ENCODE peak calls at places on chromosomes 2 and 18, in ten cellular contexts. F is psoas muscle, L is PC-3, V is pancreas, H is heart left ventricle, W is cardiac muscle cell, B is stomach, Z is breast epithelium, C is upper lobe of left lung, E is OCI-LY7. S is an unnamed sample.

GRCh38 chr2:239025951-239026461 is 178.1 kb downstream of the TWIST2 start:
- DNase-seq in C (no peak), B (no peak), E (no peak), Z (no peak), F (no peak), V (no peak), W (no peak), H (peak; percentile 24), L (no peak), S (no peak)

GRCh38 chr2:114800371-114800770 is 357.9 kb downstream of the DPP10 start:
- DNase-seq in B (no peak), F (no peak), Z (no peak), V (no peak), W (no peak), H (no peak), C (no peak), E (no peak), L (no peak), S (no peak)

GRCh38 chr2:85017436-85018048 is 46.6 kb downstream of the KCMF1 start:
- DNase-seq in E (peak; percentile 9), W (no peak), L (peak; percentile 53), V (no peak), F (no peak), C (no peak), B (no peak), H (no peak), Z (no peak), S (no peak)

GRCh38 chr2:133862400-133862977 is 294.2 kb upstream of the NCKAP5 start:
- DNase-seq in H (no peak), C (no peak), E (no peak), W (no peak), V (no peak), L (peak; percentile 16), Z (no peak), F (no peak), B (no peak), S (no peak)

GRCh38 chr2:196169521-196169920 is 1.9 kb downstream of the STK17B start:
- DNase-seq in H (no peak), F (no peak), B (no peak), W (no peak), Z (no peak), C (no peak), E (no peak), V (no peak), L (peak; percentile 38), S (no peak)

GRCh38 chr2:54429811-54430600 is 26.1 kb upstream of the SPTBN1 start:
- DNase-seq in Z (no peak), F (no peak), C (no peak), E (peak; percentile 13), B (no peak), L (no peak), W (no peak), V (no peak), H (no peak), S (no peak)

GRCh38 chr18:35617865-35618264 is 36.3 kb downstream of the GALNT1 start:
- DNase-seq in F (no peak), V (no peak), C (no peak), E (no peak), Z (no peak), L (no peak), W (no peak), H (no peak), B (no peak), S (no peak)

GRCh38 chr2:118861741-118862140 is 14.3 kb upstream of the EN1 start:
- DNase-seq in E (no peak), L (no peak), W (no peak), Z (no peak), V (no peak), C (no peak), F (no peak), H (no peak), B (no peak), S (no peak)

GRCh38 chr18:7567487-7568425 is 640 bp downstream of the PTPRM start:
- DNase-seq in V (peak; percentile 60), H (peak; percentile 74), B (peak; percentile 52), E (no peak), L (peak; percentile 51), W (peak; percentile 75), Z (peak; percentile 59), F (peak; percentile 81), C (peak; percentile 32), S (no peak)

GRCh38 chr2:15531095-15531854 is 29.9 kb downstream of the NBAS start:
- DNase-seq in E (no peak), W (no peak), L (no peak), B (no peak), C (no peak), H (no peak), Z (no peak), F (no peak), V (no peak), S (no peak)

GRCh38 chr18:33716061-33716683 is 138.2 kb downstream of the ASXL3 start:
- DNase-seq in Z (no peak), F (no peak), L (no peak), W (no peak), B (no peak), C (no peak), E (no peak), H (no peak), V (no peak), S (no peak)

GRCh38 chr18:23494992-23495391 is 8.3 kb upstream of the RMC1 start:
- DNase-seq in W (no peak), C (no peak), V (no peak), Z (no peak), L (peak; percentile 84), H (no peak), F (no peak), E (no peak), B (no peak), S (no peak)

GRCh38 chr2:176502619-176503018 is 233.4 kb downstream of the MTX2 start:
- DNase-seq in H (no peak), V (no peak), L (no peak), F (no peak), Z (no peak), B (no peak), E (no peak), C (no peak), W (no peak), S (no peak)

GRCh38 chr2:24164416-24164973 is 10.4 kb upstream of the FAM228A start:
- DNase-seq in V (no peak), F (no peak), E (peak; percentile 67), B (peak; percentile 30), L (peak; percentile 30), C (peak; percentile 63), W (peak; percentile 18), Z (no peak), H (no peak), S (no peak)

GRCh38 chr2:172900871-172901270 is 165.2 kb downstream of the RAPGEF4 start:
- DNase-seq in V (no peak), B (no peak), F (no peak), Z (no peak), H (no peak), C (no peak), E (no peak), L (no peak), W (no peak), S (no peak)

GRCh38 chr2:151106805-151107490 is 154.7 kb downstream of the RBM43 start:
- DNase-seq in Z (no peak), V (no peak), L (peak; percentile 59), B (no peak), H (no peak), E (no peak), C (no peak), F (no peak), W (no peak), S (no peak)

GRCh38 chr2:628651-629050 is 48.6 kb downstream of the TMEM18 start:
- DNase-seq in L (peak; percentile 94), V (no peak), H (peak; percentile 39), Z (no peak), B (no peak), C (no peak), W (no peak), F (no peak), E (no peak), S (no peak)

GRCh38 chr2:33441235-33441810 is 35.1 kb upstream of the RASGRP3 start:
- DNase-seq in L (peak; percentile 68), H (no peak), V (peak; percentile 7), F (no peak), C (peak; percentile 39), E (peak; percentile 63), B (no peak), Z (no peak), W (peak; percentile 76), S (peak; percentile 80)

GRCh38 chr2:204561771-204562170 is 16.5 kb downstream of the PARD3B start:
- DNase-seq in Z (no peak), L (peak; percentile 89), B (no peak), F (no peak), E (no peak), C (no peak), V (no peak), H (no peak), W (no peak), S (no peak)
- H3K27ac ChIP-seq in Z (no peak overlapping the region), L (peak overlapping the region; percentile 2), B (no peak overlapping the region), F (no peak overlapping the region), E (no peak overlapping the region), C (no peak overlapping the region), V (no peak overlapping the region), H (no peak overlapping the region), W (no peak overlapping the region), S (no peak overlapping the region)

GRCh38 chr2:229273384-229274338 is 2.6 kb upstream of the PID1 start:
- DNase-seq in V (peak; percentile 71), L (peak; percentile 85), B (peak; percentile 31), H (no peak), W (peak; percentile 68), Z (no peak), F (no peak), E (peak; percentile 30), C (peak; percentile 77), S (peak; percentile 77)
- TF ChIP-seq CTCF in V (peak; percentile 76), L (peak; percentile 84), B (peak; percentile 66), H (peak; percentile 81), W (peak; percentile 88), Z (peak; percentile 16), F (peak; percentile 56), E (peak; percentile 84), C (peak; percentile 80), S (peak; percentile 71)

GRCh38 chr2:27687232-27687631 is 23.5 kb downstream of the SLC4A1AP start:
- DNase-seq in W (no peak), F (no peak), L (no peak), Z (no peak), B (no peak), C (no peak), V (no peak), E (no peak), H (no peak), S (no peak)
- H3K36me3 ChIP-seq in W (peaks cover 42% of the 10 kb centered on the region), F (peaks cover 61% of the 10 kb centered on the region), L (peaks cover 34% of the 10 kb centered on the region), Z (no peaks in the 10 kb centered on the region), B (peaks cover 85% of the 10 kb centered on the region), C (peaks cover 10% of the 10 kb centered on the region), V (peaks cover 27% of the 10 kb centered on the region), E (peaks cover 66% of the 10 kb centered on the region), H (peaks cover 91% of the 10 kb centered on the region), S (peaks cover 43% of the 10 kb centered on the region)

DNA sequence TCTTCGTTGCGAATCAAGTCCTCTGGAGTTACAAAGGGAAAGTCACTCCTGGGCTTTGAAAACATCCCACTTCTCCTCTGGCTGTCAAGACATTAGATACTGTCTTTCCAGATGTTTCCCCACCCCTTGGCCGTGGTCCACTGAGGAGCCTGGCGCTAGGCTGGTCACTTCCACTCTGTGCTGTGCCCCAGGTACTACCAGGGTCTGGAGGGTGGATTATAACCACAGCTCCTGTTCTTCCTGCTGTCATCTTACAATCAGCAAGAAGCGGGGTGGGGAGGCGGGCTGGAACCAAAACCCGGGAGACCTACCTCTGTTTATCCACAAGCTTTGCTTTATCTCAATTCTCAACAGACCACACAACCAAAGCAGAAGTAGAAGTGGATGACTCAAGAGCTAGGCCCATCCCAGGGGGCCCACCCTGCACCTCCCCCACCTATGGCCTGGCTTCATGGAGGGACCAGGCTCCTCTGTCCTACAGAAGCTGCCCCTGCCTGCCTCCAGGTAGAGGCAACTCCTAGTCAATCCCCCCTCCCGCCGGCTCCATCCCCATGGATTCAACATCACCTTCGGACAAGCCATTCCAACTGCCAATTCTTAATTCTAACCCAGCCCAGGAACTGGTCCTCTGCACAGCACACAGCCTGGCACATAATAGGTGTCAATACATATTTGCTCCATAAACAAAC is 17.8 kb downstream of the SMAD7 start:
- DNase-seq in C (no peak), W (no peak), F (no peak), E (peak; percentile 50), B (no peak), Z (no peak), H (no peak), V (no peak), L (no peak), S (no peak)
- H3K27ac ChIP-seq in C (peak overlapping the region; percentile 75), W (peak overlapping the region; percentile 84), F (peak overlapping the region; percentile 75), E (peak overlapping the region; percentile 90), B (peak overlapping the region; percentile 100), Z (peak overlapping the region; percentile 89), H (peak overlapping the region; percentile 85), V (no peak overlapping the region), L (no peak overlapping the region), S (peak overlapping the region; percentile 99)